ENCODE peak calls at places on chromosomes 7 and 10, in eight cellular contexts. J, G, T, D, K, V, F and C are unnamed samples.

GRCh38 chr7:100156331-100157068 is 2.0 kb downstream of the TRAPPC14 start:
- DNase-seq in J (no peak), G (no peak), T (no peak), D (peak; percentile 68), K (no peak), V (no peak), F (no peak), C (no peak)

GRCh38 chr7:24955313-24955712 is 24.7 kb downstream of the OSBPL3 start:
- DNase-seq in J (no peak), G (no peak), T (no peak), D (no peak), K (no peak), V (no peak), F (no peak), C (no peak)

GRCh38 chr10:72322280-72323058 is 32.2 kb downstream of the DNAJB12 start:
- DNase-seq in J (no peak), G (no peak), T (no peak), D (no peak), K (no peak), V (no peak), F (no peak), C (no peak)

GRCh38 chr7:85471740-85472139 is 284.9 kb upstream of the SEMA3D start:
- DNase-seq in J (no peak), G (no peak), T (no peak), D (no peak), K (no peak), V (no peak), F (no peak), C (no peak)

GRCh38 chr7:21028186-21028989 is 241.7 kb upstream of the SP8 start:
- DNase-seq in J (no peak), G (no peak), T (no peak), D (no peak), K (no peak), V (peak; percentile 50), F (peak; percentile 47), C (no peak)

GRCh38 chr10:95415631-95416031 is 124.8 kb upstream of the PDLIM1 start:
- DNase-seq in J (no peak), G (no peak), T (no peak), D (no peak), K (no peak), V (no peak), F (no peak), C (no peak)

GRCh38 chr7:130400120-130400572 is 19.9 kb downstream of the CPA1 start:
- DNase-seq in J (no peak), G (no peak), T (no peak), D (no peak), K (no peak), V (no peak), F (no peak), C (no peak)

GRCh38 chr7:101442426-101443070 is 79.9 kb downstream of the COL26A1 start:
- DNase-seq in J (no peak), G (no peak), T (no peak), D (no peak), K (no peak), V (no peak), F (no peak), C (no peak)

GRCh38 chr7:119720541-119720940 is 552.4 kb upstream of the KCND2 start:
- DNase-seq in J (no peak), G (no peak), T (no peak), D (peak; percentile 12), K (no peak), V (no peak), F (no peak), C (no peak)

GRCh38 chr7:70775570-70776156 is 356.3 kb upstream of the GALNT17 start:
- DNase-seq in J (no peak), G (no peak), T (no peak), D (peak; percentile 6), K (no peak), V (no peak), F (no peak), C (no peak)

GRCh38 chr10:15759265-15759664 is 39.5 kb upstream of the ITGA8 start:
- DNase-seq in J (peak; percentile 85), G (no peak), T (no peak), D (no peak), K (no peak), V (no peak), F (no peak), C (no peak)

GRCh38 chr10:98608417-98608816 is 161.7 kb upstream of the HPS1 start:
- DNase-seq in J (no peak), G (no peak), T (no peak), D (no peak), K (no peak), V (no peak), F (peak; percentile 20), C (no peak)

GRCh38 chr7:5612695-5613094 is 168.8 kb downstream of the RNF216 start:
- DNase-seq in J (no peak), G (no peak), T (no peak), D (no peak), K (no peak), V (no peak), F (no peak), C (no peak)

GRCh38 chr10:74750848-74751274 is 75.5 kb upstream of the KAT6B start:
- DNase-seq in J (no peak), G (no peak), T (peak; percentile 8), D (no peak), K (no peak), V (no peak), F (no peak), C (no peak)

GRCh38 chr10:6409982-6410694 is 169.9 kb downstream of the PRKCQ start:
- DNase-seq in J (no peak), G (no peak), T (no peak), D (no peak), K (no peak), V (peak; percentile 45), F (peak; percentile 36), C (no peak)

GRCh38 chr10:70253878-70254765 is 20.9 kb upstream of the PPA1 start:
- DNase-seq in J (no peak), G (no peak), T (no peak), D (no peak), K (no peak), V (no peak), F (no peak), C (no peak)

GRCh38 chr7:2864999-2865670 is 21.0 kb upstream of the GNA12 start:
- DNase-seq in J (no peak), G (no peak), T (peak; percentile 76), D (peak; percentile 80), K (peak; percentile 78), V (peak; percentile 61), F (peak; percentile 75), C (peak; percentile 65)

GRCh38 chr7:103718482-103719415 is 270.7 kb downstream of the RELN start:
- DNase-seq in J (no peak), G (no peak), T (no peak), D (no peak), K (no peak), V (no peak), F (no peak), C (no peak)

GRCh38 chr10:119654540-119654939 is 3.4 kb downstream of the BAG3 start:
- DNase-seq in J (no peak), G (no peak), T (peak; percentile 75), D (no peak), K (peak; percentile 66), V (peak; percentile 89), F (peak; percentile 62), C (peak; percentile 41)

DNA sequence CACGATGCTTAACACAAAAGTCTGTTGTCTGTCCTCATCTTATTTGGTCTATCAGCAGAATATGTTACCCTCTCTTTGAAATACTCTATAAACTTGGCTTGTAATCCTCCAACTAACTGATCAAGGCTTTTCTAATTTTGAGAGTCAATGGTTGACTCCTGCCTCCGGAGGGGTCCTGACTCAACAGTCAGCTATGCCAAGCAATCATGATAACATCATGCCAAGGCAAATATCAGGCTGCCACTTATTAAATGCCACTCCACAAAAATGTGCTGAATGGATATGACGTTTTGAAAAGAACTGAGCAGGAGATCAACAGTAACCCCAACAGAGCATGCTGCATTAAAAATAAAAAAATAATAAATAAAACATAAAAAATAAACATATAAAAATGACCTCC is 116.1 kb downstream of the PARD3 start:
- DNase-seq in J (peak; percentile 88), G (no peak), T (no peak), D (no peak), K (peak; percentile 63), V (peak; percentile 50), F (no peak), C (no peak)
- TF ChIP-seq EP300 in J (no peak), G (no peak), T (no peak), D (no peak), K (peak; percentile 58), V (peak; percentile 55), F (no peak), C (no peak)

GRCh38 chr7:155963356-155963755 is 151.1 kb upstream of the SHH start:
- DNase-seq in J (no peak), G (no peak), T (peak; percentile 25), D (no peak), K (no peak), V (no peak), F (no peak), C (no peak)
- TF ChIP-seq CTCF in J (no peak), G (no peak), T (no peak), D (no peak), K (no peak), V (no peak), F (no peak), C (no peak)

GRCh38 chr7:44490351-44491200 is at the start of gene NUDCD3:
- DNase-seq in J (peak; percentile 97), G (peak; percentile 86), T (peak; percentile 85), D (peak; percentile 91), K (peak; percentile 89), V (peak; percentile 89), F (peak; percentile 87), C (peak; percentile 80)

GRCh38 chr7:44488955-44489354 is 1.5 kb downstream of the NUDCD3 start:
- DNase-seq in J (no peak), G (no peak), T (no peak), D (no peak), K (no peak), V (no peak), F (no peak), C (no peak)

GRCh38 chr7:44486693-44487092 is 3.8 kb downstream of the NUDCD3 start:
- DNase-seq in J (no peak), G (no peak), T (peak; percentile 28), D (peak; percentile 22), K (no peak), V (peak; percentile 72), F (no peak), C (no peak)

GRCh38 chr7:44491229-44491628 is 771 bp upstream of the NUDCD3 start:
- DNase-seq in J (no peak), G (no peak), T (no peak), D (no peak), K (no peak), V (no peak), F (no peak), C (no peak)

DNA sequence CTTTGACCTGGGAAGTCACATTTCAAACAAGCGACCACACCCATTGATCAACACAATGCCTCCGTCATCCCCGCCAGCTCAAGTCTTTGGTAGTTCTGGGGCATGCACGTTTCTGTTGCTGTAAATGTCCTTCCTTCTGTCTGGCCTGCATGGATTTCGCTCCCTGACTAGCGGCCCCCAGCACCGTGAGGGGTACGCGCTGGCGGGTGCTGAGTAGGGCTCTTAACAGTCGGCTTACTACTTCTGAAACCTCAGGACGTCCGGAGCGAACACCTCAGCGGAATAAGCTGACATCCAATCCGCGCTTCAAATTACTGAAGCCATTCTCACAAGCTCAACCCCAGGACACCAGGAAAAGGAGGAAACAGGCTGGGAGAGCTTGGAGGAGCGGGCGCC is 505 bp downstream of the NUDCD3 start:
- DNase-seq in J (no peak), G (no peak), T (peak; percentile 25), D (peak; percentile 53), K (peak; percentile 34), V (peak; percentile 28), F (peak; percentile 49), C (no peak)
- TF ChIP-seq EP300 in J (no peak), G (no peak), T (no peak), D (no peak), K (no peak), V (no peak), F (no peak), C (no peak)

GRCh38 chr10:33155720-33156638 is 178.5 kb downstream of the NRP1 start:
- DNase-seq in J (no peak), G (no peak), T (no peak), D (peak; percentile 28), K (peak; percentile 89), V (peak; percentile 32), F (no peak), C (no peak)
- TF ChIP-seq CTCF in J (peak; percentile 56), G (peak; percentile 22), T (no peak), D (peak; percentile 52), K (peak; percentile 94), V (peak; percentile 52), F (peak; percentile 44), C (no peak)